ENCODE peak calls at places on chromosomes 12 and 14, in eight cellular contexts. Q is T-helper 1 cell; P is cardiac muscle cell; C is AG10803; F is pulmonary artery endothelial cell; M is CD4-positive, CD25-positive, alpha-beta regulatory T cell; E is lower leg skin; H is NCI-H460. J is an unnamed sample.

GRCh38 chr14:68145539-68145938 is 326.0 kb downstream of the RAD51B start:
- DNase-seq in H (no peak), P (no peak), C (no peak), F (no peak), E (no peak), M (no peak), Q (no peak), J (peak; percentile 75)

GRCh38 chr12:58529114-58529665 is 391.1 kb downstream of the LRIG3 start:
- DNase-seq in F (no peak), P (peak; percentile 58), C (peak; percentile 74), Q (no peak), M (no peak), H (no peak), E (no peak), J (no peak)

GRCh38 chr12:115199831-115200230 is 515.9 kb upstream of the TBX3 start:
- DNase-seq in M (no peak), H (no peak), Q (no peak), F (no peak), E (no peak), C (peak; percentile 73), P (peak; percentile 62), J (no peak)

GRCh38 chr12:132580701-132581292 is 29.6 kb downstream of the LRCOL1 start:
- DNase-seq in E (no peak), P (no peak), M (no peak), H (no peak), Q (no peak), F (no peak), C (no peak), J (no peak)

GRCh38 chr12:72285861-72286260 is 13.7 kb downstream of the TRHDE start:
- DNase-seq in Q (no peak), M (no peak), E (no peak), P (no peak), H (no peak), F (no peak), C (no peak), J (no peak)

GRCh38 chr14:105467249-105467941 is 7.2 kb upstream of the CRIP2 start:
- DNase-seq in M (no peak), F (no peak), H (no peak), Q (no peak), P (no peak), E (no peak), C (no peak), J (no peak)

GRCh38 chr12:57758566-57759359 is 3.9 kb downstream of the MARCHF9 start:
- DNase-seq in C (no peak), H (no peak), P (no peak), F (no peak), M (no peak), Q (no peak), E (no peak), J (no peak)

GRCh38 chr12:64714551-64714968 is 44.6 kb downstream of the GNS start:
- DNase-seq in F (no peak), P (no peak), Q (no peak), M (peak; percentile 51), H (no peak), C (no peak), E (no peak), J (no peak)

GRCh38 chr14:31414190-31414833 is 6.0 kb downstream of the HEATR5A start:
- DNase-seq in C (no peak), F (no peak), Q (no peak), M (no peak), E (no peak), P (peak; percentile 13), H (no peak), J (peak; percentile 62)

GRCh38 chr14:101474563-101475467 is 86.5 kb upstream of the DIO3 start:
- DNase-seq in C (no peak), E (peak; percentile 77), Q (no peak), P (no peak), F (no peak), H (no peak), M (no peak), J (no peak)

GRCh38 chr12:57219993-57220728 is 3.6 kb downstream of the NXPH4 start:
- DNase-seq in C (no peak), M (no peak), E (no peak), H (no peak), P (no peak), Q (no peak), F (no peak), J (no peak)

GRCh38 chr12:113479578-113480335 is 8.1 kb upstream of the LHX5 start:
- DNase-seq in H (peak; percentile 19), M (peak; percentile 25), P (peak; percentile 57), C (peak; percentile 8), E (no peak), Q (peak; percentile 17), F (no peak), J (peak; percentile 55)

GRCh38 chr14:85535916-85536834 is 6.2 kb downstream of the FLRT2 start:
- DNase-seq in P (peak; percentile 73), H (peak; percentile 65), E (no peak), F (no peak), Q (no peak), C (peak; percentile 66), M (no peak), J (peak; percentile 81)

GRCh38 chr14:73269729-73270651 is 32.7 kb downstream of the PAPLN start:
- DNase-seq in F (no peak), M (no peak), H (no peak), P (peak; percentile 48), C (peak; percentile 21), E (peak; percentile 87), Q (no peak), J (no peak)

GRCh38 chr12:28966049-28966778 is 182.9 kb upstream of the FAR2 start:
- DNase-seq in H (no peak), F (peak; percentile 57), Q (no peak), E (no peak), P (peak; percentile 92), M (no peak), C (no peak), J (peak; percentile 78)

GRCh38 chr12:41932470-41932991 is 212.1 kb downstream of the GXYLT1 start:
- DNase-seq in H (no peak), C (no peak), Q (no peak), P (peak; percentile 62), E (peak; percentile 92), F (peak; percentile 15), M (no peak), J (peak; percentile 89)

GRCh38 chr12:68477906-68478305 is 132.8 kb upstream of the RAP1B start:
- DNase-seq in M (no peak), H (no peak), E (no peak), P (no peak), F (no peak), Q (no peak), C (no peak), J (no peak)

GRCh38 chr12:53103860-53104305 is 597 bp downstream of the SOAT2 start:
- DNase-seq in M (no peak), H (no peak), C (no peak), F (no peak), Q (no peak), P (no peak), E (peak; percentile 76), J (no peak)

GRCh38 chr14:65296402-65296801 is 116.1 kb upstream of the FUT8 start:
- DNase-seq in C (peak; percentile 23), H (no peak), E (no peak), F (no peak), M (no peak), P (peak; percentile 64), Q (no peak), J (no peak)

GRCh38 chr14:26984318-26985177 is 386.7 kb upstream of the NOVA1 start:
- DNase-seq in M (no peak), H (peak; percentile 72), E (no peak), C (peak; percentile 62), P (peak; percentile 83), Q (no peak), F (peak; percentile 10), J (peak; percentile 12)

GRCh38 chr12:104494137-104494815 is 37.5 kb downstream of the CHST11 start:
- DNase-seq in P (peak; percentile 60), C (peak; percentile 20), Q (peak; percentile 26), F (no peak), H (no peak), M (peak; percentile 68), E (no peak), J (no peak)

GRCh38 chr12:85866929-85867776 is 6.9 kb upstream of the NTS start:
- DNase-seq in E (no peak), F (peak; percentile 24), Q (no peak), P (peak; percentile 82), C (peak; percentile 66), H (peak; percentile 45), M (no peak), J (peak; percentile 69)

GRCh38 chr14:22152901-22153300 is 436.1 kb downstream of the DAD1 start:
- DNase-seq in E (no peak), H (no peak), P (no peak), C (no peak), Q (no peak), F (no peak), M (no peak), J (no peak)

GRCh38 chr12:24764712-24765111 is 184.2 kb downstream of the BCAT1 start:
- DNase-seq in M (no peak), E (no peak), H (no peak), Q (no peak), C (no peak), F (no peak), P (no peak), J (no peak)

GRCh38 chr14:90509403-90509802 is 112.6 kb downstream of the CALM1 start:
- DNase-seq in C (no peak), Q (no peak), E (no peak), P (no peak), M (no peak), H (no peak), F (no peak), J (no peak)

GRCh38 chr12:108129017-108129812 is at the start of gene WSCD2:
- DNase-seq in M (no peak), E (peak; percentile 88), H (peak; percentile 9), Q (no peak), F (no peak), P (peak; percentile 11), C (peak; percentile 20), J (no peak)

GRCh38 chr14:96098309-96098998 is 59.3 kb downstream of the C14orf132 start:
- DNase-seq in M (no peak), C (peak; percentile 66), Q (no peak), P (peak; percentile 78), F (no peak), H (peak; percentile 9), E (peak; percentile 84), J (no peak)

GRCh38 chr14:75561013-75561432 is 17.4 kb upstream of the FLVCR2 start:
- DNase-seq in H (peak; percentile 70), F (no peak), Q (peak; percentile 39), C (peak; percentile 62), M (no peak), P (peak; percentile 83), E (peak; percentile 91), J (peak; percentile 79)

GRCh38 chr14:70018713-70019201 is 139.5 kb downstream of the SMOC1 start:
- DNase-seq in Q (no peak), H (no peak), M (no peak), P (peak; percentile 56), F (no peak), C (peak; percentile 28), E (peak; percentile 85), J (no peak)

GRCh38 chr14:91858536-91859275 is 8.6 kb downstream of the TC2N start:
- DNase-seq in C (peak; percentile 90), Q (no peak), H (no peak), P (peak; percentile 41), F (no peak), M (no peak), E (no peak), J (peak; percentile 44)

GRCh38 chr14:104145826-104146642 is 7.6 kb downstream of the KIF26A start:
- DNase-seq in F (no peak), M (no peak), H (no peak), E (no peak), P (no peak), C (no peak), Q (no peak), J (no peak)

GRCh38 chr12:12909995-12910391 is 18.6 kb downstream of the GPRC5A start:
- DNase-seq in H (no peak), F (no peak), E (no peak), P (peak; percentile 95), C (no peak), Q (no peak), M (no peak), J (no peak)

GRCh38 chr12:96635844-96636243 is 146.5 kb downstream of the CFAP54 start:
- DNase-seq in C (no peak), H (no peak), M (no peak), Q (no peak), P (no peak), F (no peak), E (no peak), J (no peak)

GRCh38 chr12:74365178-74365964 is 172.3 kb upstream of the ATXN7L3B start:
- DNase-seq in M (no peak), P (peak; percentile 48), Q (no peak), C (peak; percentile 11), F (no peak), H (peak; percentile 25), E (no peak), J (peak; percentile 45)